ENCODE peak calls at places on chromosomes 6 and 20, in six cellular contexts. L is IMR-90, O is Karpas-422, G is MM.1S, F is hepatocyte, W is GM23248. J is an unnamed sample. For H4K20me1, the result is how much of the 10 kb centered on the place peaks cover.

GRCh38 chr6:132456700-132457143 is 55.4 kb upstream of the MOXD1 start:
- DNase-seq in G (peak), L (no peak), W (peak), F (peak), O (no peak), J (no peak)

GRCh38 chr6:87391334-87391733 is 16.4 kb upstream of the CFAP206 start:
- DNase-seq in L (peak), O (peak), F (peak), W (peak), G (peak), J (no peak)

GRCh38 chr6:31836676-31837611 is 9.4 kb downstream of the HSPA1B start:
- DNase-seq in W (peak), G (peak), F (peak), L (peak), O (peak), J (no peak)

GRCh38 chr6:157034433-157035230 is 257.5 kb downstream of the ARID1B start:
- DNase-seq in W (peak), G (peak), O (peak), F (peak), L (peak), J (no peak)

GRCh38 chr20:10626896-10627295 is 46.9 kb downstream of the JAG1 start:
- DNase-seq in G (no peak), O (no peak), F (no peak), W (no peak), L (no peak), J (no peak)

GRCh38 chr6:88512951-88513350 is 346.8 kb upstream of the CNR1 start:
- DNase-seq in L (no peak), G (no peak), O (peak), F (no peak), W (no peak), J (no peak)

GRCh38 chr6:107488875-107489635 is 862 bp upstream of the SOBP start:
- DNase-seq in O (peak), G (no peak), F (peak), L (peak), W (peak), J (peak)

GRCh38 chr6:135568366-135568765 is 70.8 kb upstream of the AHI1 start:
- DNase-seq in G (peak), O (no peak), F (peak), L (peak), W (peak), J (no peak)

GRCh38 chr6:2708456-2708855 is 42.3 kb downstream of the MYLK4 start:
- DNase-seq in G (no peak), O (no peak), L (no peak), F (no peak), W (peak), J (no peak)

GRCh38 chr6:18126116-18126515 is 3.6 kb upstream of the NHLRC1 start:
- DNase-seq in W (peak), O (no peak), F (no peak), L (no peak), G (no peak), J (no peak)

GRCh38 chr6:12286381-12287132 is 3.6 kb upstream of the EDN1 start:
- DNase-seq in W (peak), O (no peak), L (peak), G (no peak), F (no peak), J (no peak)

GRCh38 chr20:29497261-29497671 is 1760.2 kb upstream of the DEFB115 start:
- DNase-seq in F (no peak), G (peak), W (peak), O (no peak), L (no peak), J (no peak)

GRCh38 chr20:43667341-43668132 is 623 bp downstream of the MYBL2 start:
- DNase-seq in O (peak), G (peak), L (no peak), F (no peak), W (peak), J (peak)

GRCh38 chr20:4730782-4731181 is 9.1 kb downstream of the PRND start:
- DNase-seq in F (peak), W (peak), L (peak), G (no peak), O (peak), J (peak)

GRCh38 chr20:10527781-10528180 is 92.7 kb downstream of the SLX4IP start:
- DNase-seq in W (no peak), F (no peak), G (no peak), L (no peak), O (no peak), J (no peak)

GRCh38 chr6:119445666-119446622 is 96.4 kb upstream of the MAN1A1 start:
- DNase-seq in G (no peak), F (peak), W (peak), O (no peak), L (peak), J (no peak)

GRCh38 chr20:43800186-43800585 is 73.4 kb upstream of the GTSF1L start:
- DNase-seq in L (no peak), W (no peak), F (no peak), O (no peak), G (no peak), J (no peak)

GRCh38 chr6:149862901-149863595 is 1.1 kb downstream of the LRP11 start:
- DNase-seq in F (peak), W (peak), L (peak), G (peak), O (peak), J (peak)

GRCh38 chr6:74289881-74290280 is 593.9 kb downstream of the CD109 start:
- DNase-seq in W (peak), L (peak), F (peak), O (no peak), G (no peak), J (no peak)

GRCh38 chr20:61387204-61387958 is 135.3 kb downstream of the CDH4 start:
- DNase-seq in W (peak), F (peak), L (peak), G (no peak), O (no peak), J (peak)

GRCh38 chr6:144999127-144999526 is 714.0 kb downstream of the UTRN start:
- DNase-seq in W (peak), L (peak), O (no peak), F (no peak), G (no peak), J (no peak)

GRCh38 chr6:145749632-145750031 is 14.3 kb upstream of the EPM2A start:
- DNase-seq in L (peak), F (peak), O (no peak), W (peak), G (peak), J (peak)

GRCh38 chr6:79453558-79454042 is 83.6 kb downstream of the LCA5 start:
- DNase-seq in L (no peak), G (no peak), F (no peak), O (no peak), W (peak), J (peak)

GRCh38 chr20:20731000-20731944 is 18.8 kb upstream of the RALGAPA2 start:
- DNase-seq in O (no peak), G (no peak), W (no peak), F (no peak), L (no peak), J (no peak)

GRCh38 chr20:53413188-53413631 is 180.4 kb downstream of the ZNF217 start:
- DNase-seq in G (peak), W (no peak), L (no peak), F (peak), O (peak), J (peak)

GRCh38 chr20:45963059-45964011 is 8.7 kb downstream of the ZNF335 start:
- DNase-seq in G (peak), L (peak), F (peak), W (peak), O (peak), J (no peak)

GRCh38 chr6:51913265-51913664 is 174.1 kb downstream of the PKHD1 start:
- DNase-seq in F (no peak), O (no peak), W (no peak), L (no peak), G (no peak), J (no peak)

GRCh38 chr20:7703436-7703835 is 236.8 kb downstream of the HAO1 start:
- DNase-seq in L (no peak), G (no peak), F (no peak), W (no peak), O (no peak), J (no peak)

GRCh38 chr20:51238675-51239305 is 215.9 kb upstream of the KCNG1 start:
- DNase-seq in L (no peak), F (no peak), W (no peak), G (no peak), O (no peak), J (no peak)

GRCh38 chr6:88165877-88166492 is at the start of gene CNR1:
- DNase-seq in G (peak), W (peak), O (peak), F (peak), L (no peak), J (no peak)

GRCh38 chr6:163324928-163325784 is 89.4 kb upstream of the QKI start:
- DNase-seq in F (peak), O (no peak), G (no peak), L (peak), W (peak), J (no peak)

GRCh38 chr20:38092260-38092857 is 58.8 kb downstream of the RPRD1B start:
- DNase-seq in W (no peak), O (no peak), F (no peak), G (no peak), L (no peak), J (no peak)

GRCh38 chr20:63826753-63827152 is 4.3 kb downstream of the ZBTB46 start:
- DNase-seq in L (peak), W (peak), O (no peak), F (no peak), G (no peak), J (no peak)

GRCh38 chr6:136751478-136751956 is 40.8 kb downstream of the MAP3K5 start:
- DNase-seq in G (peak), W (no peak), O (no peak), L (peak), F (no peak), J (no peak)

GRCh38 chr6:89145461-89145961 is 344 bp upstream of the PM20D2 start:
- DNase-seq in O (peak), W (peak), F (peak), G (peak), L (peak), J (no peak)

GRCh38 chr6:127855542-127856159 is 45.2 kb downstream of the THEMIS start:
- DNase-seq in O (no peak), L (peak), W (peak), G (peak), F (peak), J (peak)

GRCh38 chr6:41505084-41506049 is 40.8 kb upstream of the FOXP4 start:
- DNase-seq in L (peak), F (peak), O (no peak), W (peak), G (no peak), J (peak)

GRCh38 chr6:169022079-169022478 is 231.6 kb downstream of the THBS2 start:
- DNase-seq in F (no peak), G (no peak), L (no peak), O (no peak), W (no peak), J (no peak)

GRCh38 chr6:157558049-157558448 is 177.1 kb downstream of the ZDHHC14 start:
- DNase-seq in L (peak), W (no peak), O (no peak), F (no peak), G (no peak), J (peak)

GRCh38 chr20:13690948-13691347 is 52.2 kb upstream of the TASP1 start:
- DNase-seq in G (no peak), F (no peak), W (no peak), O (no peak), L (no peak), J (no peak)

GRCh38 chr20:13692802-13693736 is 54.3 kb upstream of the TASP1 start:
- DNase-seq in O (no peak), W (no peak), F (no peak), G (no peak), L (no peak), J (peak)

DNA sequence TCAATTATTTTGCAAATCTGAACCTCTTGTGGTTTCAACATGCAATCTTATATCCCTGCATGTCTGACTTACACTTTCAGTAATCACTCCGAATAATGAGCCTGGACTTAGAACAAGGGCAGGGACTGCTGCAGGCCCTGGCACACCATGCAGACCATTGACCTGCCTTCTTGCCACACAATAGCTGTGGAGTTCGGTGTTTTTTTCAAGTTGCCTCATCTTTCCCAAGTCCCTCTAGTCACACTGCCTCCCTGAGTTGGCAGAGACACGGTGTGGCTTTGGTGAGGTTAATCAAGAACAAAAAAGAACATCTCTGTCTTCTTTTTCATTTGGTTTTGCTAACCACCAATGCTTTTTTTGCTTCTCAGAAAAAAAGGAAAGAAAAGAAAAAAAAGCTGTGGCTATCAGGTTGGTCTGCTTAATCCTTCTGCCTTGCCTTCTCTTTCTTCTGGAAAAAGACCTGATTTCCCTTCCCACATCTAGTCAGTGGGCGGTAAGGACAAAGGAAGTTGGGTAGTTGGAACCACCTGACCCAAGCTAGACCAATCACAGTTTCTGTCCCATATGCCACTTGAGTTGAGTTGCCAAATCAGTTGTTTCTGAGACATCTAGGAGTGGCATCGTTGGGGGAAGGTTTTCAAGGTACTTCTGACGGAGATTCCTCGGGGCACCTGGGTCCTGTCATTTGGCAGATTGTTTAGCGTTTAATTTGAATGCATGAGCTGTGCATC is 55.9 kb upstream of the TASP1 start:
- DNase-seq in F (no peak), L (no peak), G (no peak), O (no peak), W (no peak), J (peak)
- H3K27ac ChIP-seq in F (no peak), L (no peak), G (no peak), O (no peak), W (no peak), J (peak)

GRCh38 chr6:3727593-3728108 is 23.9 kb downstream of the PXDC1 start:
- DNase-seq in L (no peak), G (no peak), O (no peak), F (no peak), W (no peak), J (no peak)
- H4K20me1 ChIP-seq in L (half or more), G (under half), O (under half), F (half or more), W (under half), J (under half)

DNA sequence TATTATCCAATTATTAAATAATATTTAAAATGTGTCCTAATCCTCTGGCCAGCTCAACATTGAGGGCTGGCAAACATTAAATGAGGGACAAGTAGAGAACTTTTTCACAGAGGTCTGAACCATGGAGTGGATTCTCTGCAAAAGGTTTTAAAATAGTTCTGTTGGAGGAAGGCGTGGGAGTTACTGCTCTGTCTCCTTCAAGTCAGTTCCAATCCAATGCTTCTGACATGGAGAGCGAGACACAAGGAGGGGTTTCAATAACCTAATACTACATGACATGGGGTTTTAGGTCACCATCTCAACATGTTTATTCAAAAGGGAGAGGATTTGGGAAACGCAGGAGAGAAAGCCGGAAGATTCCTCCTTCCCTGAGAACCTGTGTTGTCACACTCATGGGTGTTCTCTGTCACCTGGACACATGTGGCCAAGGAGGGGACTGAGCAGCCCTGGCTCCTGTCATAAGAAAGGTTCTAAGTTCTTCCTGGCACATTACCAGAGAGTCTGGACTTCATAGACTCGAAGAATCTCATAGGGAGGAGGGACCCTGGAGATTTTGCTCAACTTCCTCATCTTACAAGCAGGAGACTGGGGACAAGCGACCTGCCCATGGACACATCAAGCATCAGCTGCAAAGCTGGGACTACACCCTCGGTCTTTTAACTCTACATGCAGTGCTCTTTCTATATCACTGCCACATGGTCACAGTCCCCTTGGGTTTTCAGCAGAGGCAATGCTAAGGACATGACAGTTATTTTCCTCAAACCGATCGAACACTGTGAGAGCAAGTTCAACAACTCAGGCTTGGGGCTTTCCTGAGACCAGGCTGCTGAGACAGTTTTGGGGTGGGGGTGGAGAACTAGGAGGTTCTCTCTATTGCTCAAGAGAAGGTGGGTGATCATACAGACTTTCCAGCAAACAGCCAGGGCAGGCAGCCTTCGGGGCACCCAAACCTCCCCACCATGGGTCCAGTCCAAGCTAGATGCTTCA is 38.6 kb downstream of the PRDM1 start:
- DNase-seq in W (no peak), F (no peak), L (no peak), G (peak), O (no peak), J (no peak)
- H3K27ac ChIP-seq in W (no peak), F (no peak), L (no peak), G (no peak), O (no peak), J (no peak)

DNA sequence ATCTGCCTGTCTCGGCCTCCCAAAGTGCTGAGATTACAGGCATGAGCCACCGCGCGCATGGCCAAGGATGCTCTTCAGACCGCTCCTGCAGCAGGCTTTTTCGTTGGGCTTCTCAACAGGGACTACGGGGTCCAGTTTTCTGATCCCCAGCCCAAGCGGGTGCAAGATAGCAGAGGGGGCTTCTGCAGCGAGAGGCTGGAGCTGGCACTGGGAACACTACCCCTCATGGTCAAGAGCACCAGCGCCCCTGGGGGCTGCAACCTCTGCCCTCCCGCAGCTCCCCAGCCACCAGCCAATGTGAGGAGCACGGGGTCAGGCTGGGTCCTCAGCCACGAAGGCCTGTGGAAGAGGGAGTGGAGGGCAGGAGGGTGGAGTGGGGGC is 6.0 kb downstream of the CTSZ start:
- DNase-seq in W (no peak), F (no peak), G (no peak), O (no peak), L (no peak), J (no peak)
- H4K20me1 ChIP-seq in W (under half), F (under half), G (under half), O (under half), L (under half), J (under half)